ENCODE peak calls at places on chromosomes 7 and 10, in six cellular contexts. W is IMR-90, F is heart right ventricle, X is neuronal stem cell, C is thoracic aorta, Y is mesenchymal stem cell. O is an unnamed sample.
A peak's percentile ranks its signal among the peaks of the same experiment; 100 is the strongest.

GRCh38 chr10:124079864-124080263 is 13.5 kb downstream of the CHST15 start:
- DNase-seq in W (no peak), F (no peak), X (no peak), C (no peak), Y (no peak), O (no peak)

GRCh38 chr10:94274142-94274787 is 88.5 kb downstream of the NOC3L start:
- DNase-seq in W (no peak), F (peak; percentile 33), X (no peak), C (no peak), Y (no peak), O (peak; percentile 8)

GRCh38 chr7:149302222-149302621 is 40.2 kb downstream of the ZNF783 start:
- DNase-seq in W (no peak), F (no peak), X (no peak), C (no peak), Y (no peak), O (no peak)

GRCh38 chr7:2715341-2716231 is 27.6 kb downstream of the AMZ1 start:
- DNase-seq in W (peak; percentile 57), F (no peak), X (no peak), C (no peak), Y (peak; percentile 83), O (no peak)

GRCh38 chr7:133297093-133297492 is 44.2 kb downstream of the EXOC4 start:
- DNase-seq in W (no peak), F (no peak), X (no peak), C (no peak), Y (no peak), O (no peak)

GRCh38 chr7:150937848-150938561 is 40.1 kb downstream of the KCNH2 start:
- DNase-seq in W (peak; percentile 58), F (no peak), X (no peak), C (no peak), Y (no peak), O (peak; percentile 36)

GRCh38 chr10:117892681-117893220 is 154.0 kb downstream of the RAB11FIP2 start:
- DNase-seq in W (no peak), F (no peak), X (no peak), C (no peak), Y (no peak), O (no peak)

GRCh38 chr10:67923551-67923950 is 39.1 kb downstream of the SIRT1 start:
- DNase-seq in W (no peak), F (no peak), X (no peak), C (no peak), Y (no peak), O (peak; percentile 89)

GRCh38 chr7:5282464-5283316 is at the start of gene SLC29A4:
- DNase-seq in W (no peak), F (peak; percentile 61), X (no peak), C (no peak), Y (peak; percentile 35), O (peak; percentile 45)

GRCh38 chr7:153835104-153835503 is 217.1 kb upstream of the DPP6 start:
- DNase-seq in W (no peak), F (no peak), X (no peak), C (no peak), Y (no peak), O (no peak)

GRCh38 chr10:133420579-133420978 is 3.8 kb downstream of the SPRN start:
- DNase-seq in W (no peak), F (peak; percentile 5), X (no peak), C (no peak), Y (no peak), O (no peak)

GRCh38 chr7:130845581-130846085 is 111.6 kb upstream of the KLF14 start:
- DNase-seq in W (peak; percentile 89), F (no peak), X (no peak), C (no peak), Y (peak; percentile 67), O (peak; percentile 97)
- H3K4me3 ChIP-seq in W (no peak overlapping the region), F (no peak overlapping the region), X (no peak overlapping the region), C (no peak overlapping the region), Y (no peak overlapping the region), O (peak overlapping the region; percentile 51)

GRCh38 chr10:79072041-79072441 is 3.3 kb downstream of the ZMIZ1 start:
- DNase-seq in W (peak; percentile 38), F (no peak), X (no peak), C (no peak), Y (no peak), O (no peak)
- H3K4me1 ChIP-seq in W (peaks cover 44% of the 10 kb centered on the region), F (peaks cover 57% of the 10 kb centered on the region), X (peaks cover 50% of the 10 kb centered on the region), C (peaks cover 49% of the 10 kb centered on the region), Y (peaks cover 56% of the 10 kb centered on the region), O (peaks cover 24% of the 10 kb centered on the region)

DNA sequence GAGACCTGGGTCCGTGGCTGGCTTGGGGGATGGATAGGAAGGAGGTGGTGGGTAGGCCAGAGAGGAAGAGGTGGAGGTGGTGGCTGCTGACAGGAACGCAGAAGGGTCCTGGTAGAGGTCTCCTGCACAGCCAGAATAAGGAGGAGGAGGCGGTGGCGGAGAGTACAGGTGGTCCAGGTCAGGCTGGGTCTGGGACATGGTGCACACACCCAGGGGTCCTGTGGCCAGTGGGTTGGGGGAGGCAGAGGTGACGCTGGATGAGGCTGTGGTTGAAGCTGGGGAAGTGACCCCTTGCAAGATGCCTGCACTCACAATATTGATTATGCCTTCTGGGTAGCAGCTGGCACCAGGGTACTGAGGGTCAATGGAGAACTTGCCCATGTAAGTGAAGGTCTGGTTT is 2.2 kb downstream of the EGR2 start:
- DNase-seq in W (no peak), F (no peak), X (no peak), C (no peak), Y (no peak), O (no peak)
- H3K4me3 ChIP-seq in W (no peak overlapping the region), F (no peak overlapping the region), X (peak overlapping the region; percentile 65), C (no peak overlapping the region), Y (no peak overlapping the region), O (no peak overlapping the region)

DNA sequence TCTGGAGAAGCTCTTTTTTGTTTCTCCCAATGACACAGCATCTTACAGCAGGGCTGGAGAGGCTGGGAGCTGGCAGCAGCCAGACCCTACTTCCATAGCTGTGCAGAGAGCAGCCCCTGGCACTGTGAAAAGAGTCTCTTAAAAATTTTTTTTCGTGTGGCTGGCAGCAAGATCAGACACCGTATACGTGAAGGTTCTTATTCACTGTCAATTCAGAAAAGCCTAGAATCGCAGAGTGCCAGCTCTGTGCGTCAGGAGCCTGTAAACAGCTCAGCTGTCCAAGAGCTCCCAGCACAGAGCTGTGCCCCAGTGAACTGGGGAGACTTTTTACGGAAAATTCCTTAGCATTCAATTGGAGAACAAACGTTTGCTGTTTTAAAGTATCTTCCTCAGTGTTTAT is 6.5 kb downstream of the BAG3 start:
- DNase-seq in W (peak; percentile 48), F (no peak), X (no peak), C (no peak), Y (peak; percentile 69), O (peak; percentile 67)
- H3K4me1 ChIP-seq in W (peaks cover 45% of the 10 kb centered on the region), F (peaks cover 84% of the 10 kb centered on the region), X (peaks cover 31% of the 10 kb centered on the region), C (peaks cover 52% of the 10 kb centered on the region), Y (peaks cover 49% of the 10 kb centered on the region), O (peaks cover 57% of the 10 kb centered on the region)

GRCh38 chr10:110668443-110668842 is 24.3 kb downstream of the RBM20 start:
- DNase-seq in W (no peak), F (no peak), X (no peak), C (no peak), Y (no peak), O (no peak)
- H3K4me3 ChIP-seq in W (no peak overlapping the region), F (no peak overlapping the region), X (no peak overlapping the region), C (no peak overlapping the region), Y (no peak overlapping the region), O (no peak overlapping the region)

O was measured in GM23248.